ENCODE peak calls at places on chromosomes 3 and 15, in six cellular contexts. X is fibroblast of villous mesenchyme, P is GF-D8, Q is AG09309, T is fibroblast of lung, V is GM12865. E is an unnamed sample.

GRCh38 chr3:177551431-177551836 is 354.2 kb upstream of the TBL1XR1 start:
- DNase-seq in X (no peak), P (no peak), Q (no peak), T (no peak), V (no peak), E (peak; percentile 6)

GRCh38 chr3:106183762-106184391 is 315.1 kb upstream of the CBLB start:
- DNase-seq in X (peak; percentile 73), P (no peak), Q (peak; percentile 83), T (peak; percentile 82), V (peak; percentile 81), E (no peak)

GRCh38 chr15:35271371-35272043 is 186.4 kb upstream of the NANOGP8 start:
- DNase-seq in X (peak; percentile 79), P (no peak), Q (no peak), T (peak; percentile 59), V (no peak), E (no peak)

GRCh38 chr15:99973351-99973750 is 240.1 kb upstream of the LYSMD4 start:
- DNase-seq in X (no peak), P (no peak), Q (no peak), T (no peak), V (no peak), E (no peak)

GRCh38 chr15:99085413-99086326 is 19.2 kb upstream of the SYNM start:
- DNase-seq in X (no peak), P (no peak), Q (peak; percentile 45), T (peak; percentile 74), V (no peak), E (no peak)

GRCh38 chr3:46699846-46700523 is 1.2 kb upstream of the TMIE start:
- DNase-seq in X (no peak), P (no peak), Q (no peak), T (no peak), V (no peak), E (no peak)

GRCh38 chr3:127037021-127037400 is 54.1 kb downstream of the PLXNA1 start:
- DNase-seq in X (no peak), P (no peak), Q (no peak), T (no peak), V (no peak), E (no peak)

GRCh38 chr3:133360476-133360875 is 39.4 kb upstream of the BFSP2 start:
- DNase-seq in X (no peak), P (no peak), Q (no peak), T (no peak), V (no peak), E (no peak)

GRCh38 chr15:60358935-60359672 is 38.7 kb downstream of the ANXA2 start:
- DNase-seq in X (peak; percentile 81), P (no peak), Q (peak; percentile 67), T (peak; percentile 76), V (no peak), E (no peak)

GRCh38 chr3:136819784-136820640 is 1.1 kb downstream of the SLC35G2 start:
- DNase-seq in X (peak; percentile 66), P (no peak), Q (no peak), T (peak; percentile 71), V (peak; percentile 3), E (no peak)

GRCh38 chr3:99330281-99330680 is 308.1 kb upstream of the COL8A1 start:
- DNase-seq in X (no peak), P (no peak), Q (peak; percentile 55), T (peak; percentile 53), V (no peak), E (no peak)

GRCh38 chr3:17075358-17075757 is 190.6 kb downstream of the PLCL2 start:
- DNase-seq in X (no peak), P (no peak), Q (no peak), T (no peak), V (no peak), E (no peak)

GRCh38 chr3:171379281-171379680 is 80.9 kb downstream of the TNIK start:
- DNase-seq in X (no peak), P (no peak), Q (no peak), T (no peak), V (no peak), E (no peak)

GRCh38 chr3:33115024-33115768 is 1.4 kb downstream of the CRTAP start:
- DNase-seq in X (peak; percentile 96), P (peak; percentile 71), Q (peak; percentile 77), T (peak; percentile 94), V (peak; percentile 24), E (peak; percentile 52)

GRCh38 chr15:67771201-67771600 is 54.1 kb upstream of the SKOR1 start:
- DNase-seq in X (no peak), P (no peak), Q (no peak), T (no peak), V (no peak), E (no peak)

GRCh38 chr3:10286596-10287295 is 6.0 kb downstream of the GHRL start:
- DNase-seq in X (no peak), P (no peak), Q (peak; percentile 46), T (peak; percentile 86), V (peak; percentile 79), E (peak; percentile 69)

GRCh38 chr3:167406876-167407492 is 26.9 kb upstream of the ZBBX start:
- DNase-seq in X (peak; percentile 28), P (peak; percentile 2), Q (no peak), T (peak; percentile 71), V (peak; percentile 13), E (peak; percentile 41)

GRCh38 chr3:195257454-195258448 is 13.2 kb downstream of the XXYLT1 start:
- DNase-seq in X (peak; percentile 62), P (no peak), Q (no peak), T (peak; percentile 57), V (no peak), E (peak; percentile 28)

GRCh38 chr15:71237456-71238188 is 122.4 kb downstream of the THSD4 start:
- DNase-seq in X (peak; percentile 98), P (no peak), Q (peak; percentile 92), T (peak; percentile 78), V (no peak), E (no peak)

E was measured in OCI-LY7.